ENCODE peak calls at places on chromosomes 6 and 20, in seven cellular contexts. One of them, this sample, is unnamed.

GRCh38 chr6:156691018-156691417 is 86.2 kb upstream of the ARID1B start:
- DNase-seq in GM12891: no peak
- DNase-seq in A549: no peak
- DNase-seq in GM12878: peak
- DNase-seq in body of pancreas: no peak
- DNase-seq in erythroblast: no peak
- DNase-seq in HepG2: no peak
- DNase-seq in this sample: no peak

GRCh38 chr6:37074053-37074827 is 68.8 kb downstream of the FGD2 start:
- DNase-seq in GM12878: no peak
- DNase-seq in body of pancreas: peak
- DNase-seq in GM12891: no peak
- DNase-seq in HepG2: no peak
- DNase-seq in A549: no peak
- DNase-seq in erythroblast: no peak
- DNase-seq in this sample: no peak

GRCh38 chr20:9617062-9617461 is 102.7 kb downstream of the LAMP5 start:
- DNase-seq in erythroblast: peak
- DNase-seq in GM12878: no peak
- DNase-seq in GM12891: no peak
- DNase-seq in body of pancreas: peak
- DNase-seq in HepG2: peak
- DNase-seq in A549: peak
- DNase-seq in this sample: peak

GRCh38 chr6:38404355-38404754 is 235.4 kb downstream of the BTBD9 start:
- DNase-seq in GM12891: no peak
- DNase-seq in HepG2: peak
- DNase-seq in body of pancreas: no peak
- DNase-seq in A549: no peak
- DNase-seq in GM12878: peak
- DNase-seq in erythroblast: no peak
- DNase-seq in this sample: no peak

GRCh38 chr6:75244063-75244575 is 518 bp upstream of the COX7A2 start:
- DNase-seq in erythroblast: no peak
- DNase-seq in GM12878: no peak
- DNase-seq in GM12891: no peak
- DNase-seq in A549: no peak
- DNase-seq in body of pancreas: no peak
- DNase-seq in HepG2: no peak
- DNase-seq in this sample: no peak

GRCh38 chr6:112308476-112308875 is 38.7 kb upstream of the RFPL4B start:
- DNase-seq in A549: no peak
- DNase-seq in GM12878: no peak
- DNase-seq in erythroblast: no peak
- DNase-seq in body of pancreas: no peak
- DNase-seq in HepG2: no peak
- DNase-seq in GM12891: no peak
- DNase-seq in this sample: no peak

GRCh38 chr20:58640446-58640845 is 10.6 kb upstream of the STX16 start:
- DNase-seq in GM12878: no peak
- DNase-seq in A549: no peak
- DNase-seq in erythroblast: no peak
- DNase-seq in body of pancreas: no peak
- DNase-seq in GM12891: no peak
- DNase-seq in HepG2: no peak
- DNase-seq in this sample: peak

GRCh38 chr20:21202284-21202683 is 76.4 kb downstream of the KIZ start:
- DNase-seq in body of pancreas: no peak
- DNase-seq in A549: no peak
- DNase-seq in GM12878: no peak
- DNase-seq in HepG2: peak
- DNase-seq in GM12891: no peak
- DNase-seq in erythroblast: no peak
- DNase-seq in this sample: no peak

GRCh38 chr20:2713285-2713684 is 20.7 kb downstream of the EBF4 start:
- DNase-seq in body of pancreas: no peak
- DNase-seq in HepG2: peak
- DNase-seq in GM12878: no peak
- DNase-seq in erythroblast: peak
- DNase-seq in A549: no peak
- DNase-seq in GM12891: no peak
- DNase-seq in this sample: no peak

GRCh38 chr6:41921712-41921998 is 356 bp downstream of the BYSL start:
- DNase-seq in A549: no peak
- DNase-seq in GM12878: no peak
- DNase-seq in GM12891: no peak
- DNase-seq in body of pancreas: no peak
- DNase-seq in HepG2: no peak
- DNase-seq in erythroblast: no peak
- DNase-seq in this sample: no peak

GRCh38 chr6:21595265-21595950 is 1.9 kb downstream of the SOX4 start:
- DNase-seq in erythroblast: peak
- DNase-seq in HepG2: no peak
- DNase-seq in body of pancreas: peak
- DNase-seq in GM12878: no peak
- DNase-seq in GM12891: peak
- DNase-seq in A549: no peak
- DNase-seq in this sample: peak

GRCh38 chr20:40361916-40362315 is 327.1 kb downstream of the MAFB start:
- DNase-seq in GM12878: no peak
- DNase-seq in HepG2: no peak
- DNase-seq in body of pancreas: no peak
- DNase-seq in GM12891: no peak
- DNase-seq in A549: no peak
- DNase-seq in erythroblast: no peak
- DNase-seq in this sample: no peak

GRCh38 chr6:26205625-26206574 is 118.7 kb downstream of the HFE start:
- DNase-seq in GM12878: no peak
- DNase-seq in HepG2: peak
- DNase-seq in erythroblast: peak
- DNase-seq in GM12891: no peak
- DNase-seq in A549: peak
- DNase-seq in body of pancreas: no peak
- DNase-seq in this sample: no peak

GRCh38 chr6:164010446-164011071 is 596.0 kb downstream of the QKI start:
- DNase-seq in A549: no peak
- DNase-seq in GM12891: no peak
- DNase-seq in GM12878: no peak
- DNase-seq in erythroblast: no peak
- DNase-seq in body of pancreas: no peak
- DNase-seq in HepG2: no peak
- DNase-seq in this sample: no peak

GRCh38 chr6:118283759-118284158 is 264.3 kb upstream of the PLN start:
- DNase-seq in HepG2: peak
- DNase-seq in GM12878: no peak
- DNase-seq in erythroblast: peak
- DNase-seq in GM12891: no peak
- DNase-seq in body of pancreas: peak
- DNase-seq in A549: peak
- DNase-seq in this sample: no peak

DNA sequence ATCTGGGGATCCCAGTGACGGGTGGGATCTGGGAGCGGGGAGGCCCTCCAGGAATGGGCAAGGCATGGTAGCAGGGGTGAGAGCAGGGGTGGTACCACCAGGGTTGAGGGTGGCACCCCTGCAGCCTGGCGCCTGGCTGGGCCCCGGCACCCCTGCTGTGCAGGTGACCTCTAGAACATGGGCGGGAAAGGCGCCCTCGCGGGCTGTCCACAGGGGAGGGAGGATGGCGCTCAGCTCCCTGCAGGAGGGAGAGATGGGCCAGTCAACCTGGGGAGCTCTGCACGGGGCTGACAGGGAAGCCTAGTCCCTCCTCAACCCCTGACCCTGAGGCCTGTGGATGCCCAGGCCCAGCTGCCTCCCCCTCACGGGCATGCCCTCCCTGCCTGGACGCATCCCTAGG is 61.6 kb upstream of the SLCO4A1 start:
- DNase-seq in erythroblast: no peak
- DNase-seq in GM12878: no peak
- DNase-seq in HepG2: no peak
- DNase-seq in body of pancreas: no peak
- DNase-seq in GM12891: no peak
- DNase-seq in A549: no peak
- DNase-seq in this sample: no peak
- TF ChIP-seq POLR2A in erythroblast: no peak
- TF ChIP-seq POLR2A in GM12878: no peak
- TF ChIP-seq POLR2A in HepG2: no peak
- TF ChIP-seq POLR2A in body of pancreas: no peak
- TF ChIP-seq POLR2A in GM12891: no peak
- TF ChIP-seq POLR2A in A549: no peak
- TF ChIP-seq POLR2A in this sample: no peak

GRCh38 chr20:1434571-1435336 is 31.9 kb downstream of the NSFL1C start:
- DNase-seq in body of pancreas: peak
- DNase-seq in A549: no peak
- DNase-seq in GM12891: no peak
- DNase-seq in erythroblast: peak
- DNase-seq in HepG2: no peak
- DNase-seq in GM12878: peak
- DNase-seq in this sample: peak
- TF ChIP-seq POLR2A in body of pancreas: no peak
- TF ChIP-seq POLR2A in A549: no peak
- TF ChIP-seq POLR2A in GM12891: no peak
- TF ChIP-seq POLR2A in erythroblast: no peak
- TF ChIP-seq POLR2A in HepG2: no peak
- TF ChIP-seq POLR2A in GM12878: no peak
- TF ChIP-seq POLR2A in this sample: no peak

GRCh38 chr6:140897349-140897748 is 1235.4 kb upstream of the GJE1 start:
- DNase-seq in GM12891: no peak
- DNase-seq in A549: no peak
- DNase-seq in erythroblast: no peak
- DNase-seq in HepG2: peak
- DNase-seq in body of pancreas: no peak
- DNase-seq in GM12878: no peak
- DNase-seq in this sample: no peak

GRCh38 chr6:140893432-140893831 is 1239.3 kb upstream of the GJE1 start:
- DNase-seq in A549: no peak
- DNase-seq in HepG2: no peak
- DNase-seq in GM12891: no peak
- DNase-seq in GM12878: no peak
- DNase-seq in body of pancreas: no peak
- DNase-seq in erythroblast: no peak
- DNase-seq in this sample: no peak

DNA sequence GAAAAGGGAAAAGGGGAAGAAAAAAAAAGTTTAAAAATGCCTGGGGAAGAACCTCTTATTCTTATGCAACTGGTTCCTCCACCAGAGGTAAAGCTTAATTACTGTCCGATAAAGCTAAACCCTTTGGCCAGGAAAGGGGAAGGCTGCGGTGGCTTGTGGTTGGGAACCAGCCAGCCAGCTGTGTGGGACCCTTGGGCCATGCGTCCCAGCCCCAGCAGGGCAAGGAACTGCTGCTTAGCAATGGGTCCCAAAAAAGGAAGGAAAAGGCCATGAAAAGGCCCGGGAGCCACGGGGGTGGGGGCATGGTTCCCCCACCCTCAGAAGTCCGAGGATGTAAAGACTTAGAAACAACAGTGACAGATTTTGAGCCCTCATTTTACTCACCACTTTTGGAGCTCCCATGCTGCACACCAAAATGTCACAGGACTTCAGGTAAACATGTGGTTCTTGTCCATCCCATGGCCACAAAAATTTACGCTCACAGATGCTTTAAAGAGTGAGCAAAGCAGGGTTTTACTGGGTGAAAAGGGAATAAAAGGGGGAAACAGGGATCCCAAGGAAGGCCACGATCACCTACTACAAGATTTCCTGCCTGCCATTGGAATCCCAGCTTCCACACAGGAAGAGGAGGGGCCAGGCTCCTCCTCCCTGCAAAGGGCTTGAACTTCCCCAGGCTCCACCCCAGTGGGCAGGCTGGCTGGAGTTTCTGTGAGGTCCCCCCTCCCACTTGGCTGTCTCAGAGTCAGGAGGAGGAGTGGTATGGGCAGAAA is 1234.7 kb upstream of the GJE1 start:
- DNase-seq in HepG2: peak
- DNase-seq in body of pancreas: no peak
- DNase-seq in A549: no peak
- DNase-seq in GM12891: no peak
- DNase-seq in erythroblast: no peak
- DNase-seq in GM12878: no peak
- DNase-seq in this sample: no peak
- TF ChIP-seq POLR2A in HepG2: peak
- TF ChIP-seq POLR2A in body of pancreas: no peak
- TF ChIP-seq POLR2A in A549: no peak
- TF ChIP-seq POLR2A in GM12891: no peak
- TF ChIP-seq POLR2A in erythroblast: no peak
- TF ChIP-seq POLR2A in GM12878: no peak
- TF ChIP-seq POLR2A in this sample: no peak

GRCh38 chr6:33298773-33299236 is at the start of gene RGL2:
- DNase-seq in HepG2: no peak
- DNase-seq in body of pancreas: peak
- DNase-seq in A549: no peak
- DNase-seq in GM12878: no peak
- DNase-seq in GM12891: peak
- DNase-seq in erythroblast: peak
- DNase-seq in this sample: peak

GRCh38 chr6:33297406-33297955 is 1.3 kb downstream of the RGL2 start:
- DNase-seq in HepG2: no peak
- DNase-seq in GM12878: no peak
- DNase-seq in erythroblast: no peak
- DNase-seq in A549: no peak
- DNase-seq in GM12891: peak
- DNase-seq in body of pancreas: peak
- DNase-seq in this sample: peak

GRCh38 chr6:33299237-33299944 is 649 bp upstream of the RGL2 start:
- DNase-seq in body of pancreas: peak
- DNase-seq in A549: peak
- DNase-seq in GM12891: peak
- DNase-seq in HepG2: peak
- DNase-seq in erythroblast: peak
- DNase-seq in GM12878: peak
- DNase-seq in this sample: peak

GRCh38 chr6:33296797-33297405 is 1.8 kb downstream of the RGL2 start:
- DNase-seq in GM12891: no peak
- DNase-seq in GM12878: no peak
- DNase-seq in A549: no peak
- DNase-seq in erythroblast: no peak
- DNase-seq in body of pancreas: no peak
- DNase-seq in HepG2: no peak
- DNase-seq in this sample: no peak

DNA sequence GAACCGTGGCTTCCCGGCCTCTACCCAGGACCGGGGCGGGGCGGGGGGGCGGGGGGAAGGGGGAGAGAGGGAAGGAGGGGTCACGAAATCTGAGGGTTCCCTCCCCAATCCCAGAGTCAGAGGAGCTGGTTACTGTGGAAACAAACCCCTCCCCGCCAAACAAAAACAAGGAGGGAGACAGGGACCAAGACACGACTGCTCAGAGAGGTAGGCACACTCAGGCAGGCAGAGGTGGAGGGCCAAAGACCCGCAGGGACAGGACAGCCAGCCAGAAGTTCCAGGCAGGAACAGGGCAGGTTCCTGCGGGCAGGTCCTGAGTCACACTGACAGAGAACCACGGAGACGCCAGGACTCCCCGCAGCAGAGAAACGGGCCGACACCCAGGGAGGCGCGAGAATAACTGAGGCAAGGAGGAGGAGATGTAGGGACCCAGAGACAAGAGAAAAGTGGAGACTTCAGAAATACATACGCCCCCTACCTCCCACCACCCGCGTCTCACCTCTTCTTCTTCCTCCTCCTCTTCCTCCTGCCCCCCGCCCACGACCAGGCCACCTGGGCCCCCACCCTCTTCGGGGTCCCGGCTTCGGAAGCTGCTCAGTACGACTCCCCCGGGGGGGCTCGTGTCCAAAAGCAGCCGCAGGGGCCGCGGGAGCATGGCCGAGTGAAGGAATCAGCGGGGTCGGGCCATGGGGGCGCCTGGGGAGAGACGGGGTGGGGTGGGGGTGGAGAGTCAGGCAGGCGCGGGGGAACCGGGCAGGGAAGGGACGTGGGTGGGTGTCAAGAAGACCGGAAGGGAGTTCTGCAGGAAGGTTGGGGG is 578 bp downstream of the RGL2 start:
- DNase-seq in GM12891: peak
- DNase-seq in erythroblast: peak
- DNase-seq in body of pancreas: peak
- DNase-seq in A549: peak
- DNase-seq in HepG2: peak
- DNase-seq in GM12878: no peak
- DNase-seq in this sample: peak
- TF ChIP-seq POLR2A in GM12891: no peak
- TF ChIP-seq POLR2A in erythroblast: peak
- TF ChIP-seq POLR2A in body of pancreas: no peak
- TF ChIP-seq POLR2A in A549: no peak
- TF ChIP-seq POLR2A in HepG2: peak
- TF ChIP-seq POLR2A in GM12878: peak
- TF ChIP-seq POLR2A in this sample: no peak